ENCODE peak calls at places on chromosomes 3 and 15, in six cellular contexts. W, K, X, N, Q and P are unnamed samples.

GRCh38 chr3:67648229-67648628 is 6.2 kb downstream of the SUCLG2 start:
- DNase-seq in X (no peak), K (no peak), N (no peak), Q (peak), W (no peak), P (no peak)

GRCh38 chr3:138227650-138228049 is 40.5 kb downstream of the ARMC8 start:
- DNase-seq in W (no peak), N (no peak), X (no peak), Q (peak), K (no peak), P (no peak)

GRCh38 chr3:37887062-37887461 is 25.4 kb downstream of the CTDSPL start:
- DNase-seq in X (no peak), W (no peak), Q (no peak), K (no peak), N (no peak), P (no peak)

GRCh38 chr3:20061331-20061730 is 21.1 kb downstream of the KAT2B start:
- DNase-seq in W (no peak), X (no peak), Q (no peak), N (no peak), K (no peak), P (no peak)

GRCh38 chr3:119025390-119025789 is 9.3 kb downstream of the IGSF11 start:
- DNase-seq in W (no peak), N (no peak), Q (no peak), K (no peak), X (no peak), P (no peak)

GRCh38 chr3:111236833-111237713 is 165.5 kb downstream of the NECTIN3 start:
- DNase-seq in K (no peak), X (no peak), W (no peak), Q (peak), N (no peak), P (no peak)

GRCh38 chr3:14480207-14481017 is 59.7 kb downstream of the GRIP2 start:
- DNase-seq in N (no peak), W (no peak), X (no peak), K (no peak), Q (peak), P (no peak)

GRCh38 chr3:38054166-38054991 is 15.4 kb downstream of the DLEC1 start:
- DNase-seq in K (no peak), X (peak), N (no peak), W (no peak), Q (peak), P (no peak)

GRCh38 chr3:149969110-149969944 is 1.4 kb downstream of the PFN2 start:
- DNase-seq in W (no peak), X (no peak), Q (peak), N (peak), K (no peak), P (no peak)

GRCh38 chr3:102576651-102577050 is 141.8 kb downstream of the ZPLD1 start:
- DNase-seq in K (no peak), X (no peak), W (no peak), Q (no peak), N (no peak), P (no peak)

GRCh38 chr15:52527898-52528464 is 699 bp downstream of the MYO5A start:
- DNase-seq in Q (peak), N (no peak), W (no peak), X (peak), K (peak), P (peak)

GRCh38 chr3:11346416-11346815 is 74.2 kb downstream of the ATG7 start:
- DNase-seq in K (no peak), X (no peak), N (no peak), Q (no peak), W (no peak), P (no peak)

GRCh38 chr3:46846624-46847542 is 16.4 kb downstream of the MYL3 start:
- DNase-seq in N (no peak), W (no peak), X (no peak), K (no peak), Q (no peak), P (no peak)

GRCh38 chr15:29424118-29424517 is 154.5 kb upstream of the NSMCE3 start:
- DNase-seq in W (no peak), K (no peak), X (no peak), Q (no peak), N (no peak), P (no peak)

GRCh38 chr3:41111011-41111410 is 88.3 kb upstream of the CTNNB1 start:
- DNase-seq in N (no peak), Q (no peak), W (no peak), K (no peak), X (no peak), P (no peak)

GRCh38 chr15:76346666-76347506 is 10.3 kb downstream of the ISL2 start:
- DNase-seq in N (peak), Q (peak), X (peak), W (no peak), K (no peak), P (no peak)

GRCh38 chr15:76098685-76099084 is 38.9 kb downstream of the TMEM266 start:
- DNase-seq in N (no peak), X (no peak), K (no peak), W (no peak), Q (no peak), P (no peak)

GRCh38 chr3:66609660-66610547 is 109.1 kb upstream of the LRIG1 start:
- DNase-seq in N (peak), W (no peak), X (no peak), K (no peak), Q (peak), P (no peak)

GRCh38 chr3:9408061-9408460 is 10.6 kb downstream of the SETD5 start:
- DNase-seq in Q (no peak), W (no peak), X (no peak), K (no peak), N (no peak), P (no peak)

GRCh38 chr3:178900244-178900643 is 171.4 kb downstream of the ZMAT3 start:
- DNase-seq in N (no peak), Q (no peak), W (no peak), X (no peak), K (no peak), P (no peak)

GRCh38 chr15:85033148-85033547 is 51.5 kb downstream of the PDE8A start:
- DNase-seq in X (no peak), K (no peak), W (no peak), Q (no peak), N (no peak), P (no peak)

GRCh38 chr3:150061288-150062018 is 90.8 kb upstream of the PFN2 start:
- DNase-seq in K (no peak), W (no peak), N (no peak), X (no peak), Q (peak), P (no peak)

GRCh38 chr3:12648384-12648959 is 15.4 kb downstream of the RAF1 start:
- DNase-seq in Q (no peak), K (no peak), X (no peak), N (no peak), W (no peak), P (peak)

DNA sequence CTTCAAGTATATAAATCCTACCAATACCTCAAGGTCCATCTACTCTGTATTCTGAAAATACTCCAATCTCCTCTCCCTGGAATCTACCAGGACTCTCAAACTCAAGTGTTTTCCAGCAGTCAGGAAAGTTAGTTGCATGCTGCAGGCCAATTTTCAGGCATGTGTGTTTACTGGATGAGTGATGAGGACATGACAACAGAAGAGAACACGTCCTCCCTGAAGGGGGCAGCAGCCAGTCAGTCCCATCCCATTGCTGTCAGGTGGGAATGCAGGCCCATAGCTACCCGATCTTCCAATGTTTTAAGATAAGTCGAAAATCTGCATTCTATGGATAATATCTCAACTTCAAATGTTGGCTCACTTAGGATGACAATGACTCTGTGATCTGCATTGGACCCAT is 496.2 kb downstream of the FHIT start:
- DNase-seq in Q (no peak), K (no peak), W (no peak), N (peak), X (no peak), P (no peak)
- TF ChIP-seq CTCF in Q (peak), K (no peak), W (no peak), N (peak), X (no peak), P (no peak)

DNA sequence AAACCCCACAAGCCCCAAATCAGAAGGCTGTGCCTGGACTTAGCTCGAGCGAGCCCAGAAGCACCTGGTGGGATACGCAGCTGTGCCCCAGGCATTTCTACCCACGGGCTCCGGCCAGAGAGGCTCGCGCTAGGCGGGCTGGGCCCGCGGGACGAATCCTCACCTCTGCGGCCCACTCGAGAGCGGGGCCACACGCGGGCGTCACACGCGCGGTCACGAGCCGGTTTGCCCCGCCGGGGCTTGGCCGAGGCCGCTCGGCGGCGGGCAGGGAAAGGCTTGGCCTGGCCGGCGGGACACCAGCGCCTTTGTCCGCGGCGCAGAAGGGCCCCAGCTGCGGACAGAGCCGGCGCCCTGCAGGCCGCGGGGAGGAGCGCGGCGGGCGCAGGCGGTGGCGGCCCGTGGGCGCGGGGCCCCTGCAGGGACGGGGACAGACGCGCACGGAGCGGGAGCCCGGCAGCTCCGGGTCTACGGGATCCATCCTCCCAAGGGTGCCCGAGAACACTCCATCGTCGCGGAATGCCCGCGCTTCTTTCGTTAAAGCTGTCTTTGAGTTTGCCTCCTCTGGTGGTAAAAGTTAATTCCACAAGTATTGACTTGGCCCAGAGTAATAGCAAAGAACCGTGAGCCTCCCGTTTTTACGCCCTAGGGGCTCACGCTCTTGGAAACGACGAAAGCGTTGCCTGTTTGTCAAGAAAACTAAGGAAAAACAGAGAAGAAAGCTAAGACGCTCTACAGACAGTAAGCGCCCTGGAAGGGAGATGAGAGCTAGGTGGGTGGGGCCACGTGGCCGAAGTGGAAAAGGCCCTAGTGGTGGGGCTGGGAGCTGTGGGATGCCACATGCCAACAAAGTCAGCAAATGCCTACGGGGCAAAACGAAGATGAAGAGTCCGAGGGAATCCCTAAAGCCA is 26.4 kb downstream of the TYRO3 start:
- DNase-seq in Q (peak), N (peak), X (peak), W (peak), K (peak), P (no peak)
- TF ChIP-seq CTCF in Q (peak), N (no peak), X (no peak), W (peak), K (no peak), P (no peak)

GRCh38 chr15:82047493-82048446 is 2.0 kb upstream of the MEX3B start:
- DNase-seq in Q (peak), K (no peak), X (no peak), N (peak), W (no peak), P (no peak)
- TF ChIP-seq CTCF in Q (no peak), K (peak), X (no peak), N (peak), W (peak), P (no peak)

GRCh38 chr15:100384108-100384410 is 42.3 kb upstream of the ADAMTS17 start:
- DNase-seq in N (no peak), K (no peak), W (no peak), Q (no peak), X (no peak), P (no peak)
- TF ChIP-seq CTCF in N (no peak), K (no peak), W (no peak), Q (no peak), X (no peak), P (no peak)

DNA sequence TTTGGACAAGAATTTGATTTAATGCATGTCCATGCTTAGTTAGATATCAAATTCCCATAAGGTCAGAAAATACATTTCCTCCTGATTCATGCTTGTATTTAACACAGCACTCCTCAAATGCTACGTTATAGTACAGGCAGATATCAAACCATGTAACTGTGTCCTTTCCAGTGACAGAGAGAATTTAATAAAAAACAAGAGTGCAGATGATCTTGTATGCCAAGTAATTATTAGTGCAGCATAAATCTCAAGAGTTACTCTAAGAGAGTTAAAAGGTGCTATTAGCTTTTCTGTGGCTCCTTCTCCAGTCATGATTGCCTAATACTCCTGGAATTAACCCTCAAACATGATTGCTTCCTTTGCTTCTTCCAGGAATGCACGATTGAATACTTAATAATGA is 413.0 kb upstream of the DPH6 start:
- DNase-seq in K (no peak), N (no peak), X (no peak), W (no peak), Q (peak), P (no peak)
- TF ChIP-seq CTCF in K (no peak), N (no peak), X (no peak), W (no peak), Q (no peak), P (no peak)

GRCh38 chr3:188439080-188439479 is 285.1 kb downstream of the LPP start:
- DNase-seq in Q (no peak), N (no peak), K (no peak), W (no peak), X (peak), P (peak)
- TF ChIP-seq CTCF in Q (no peak), N (no peak), K (no peak), W (no peak), X (no peak), P (no peak)